ENCODE peak calls at places on chromosomes 4 and X, in four cellular contexts. K is CD4-positive, alpha-beta memory T cell; I is aorta; Q is small intestine. A is an unnamed sample.

GRCh38 chrX:15143050-15143824 is 126.6 kb downstream of the ASB9 start:
- DNase-seq in K (peak), I (peak), Q (peak), A (peak)

GRCh38 chr4:144399927-144400326 is 246.0 kb upstream of the HHIP start:
- DNase-seq in K (no peak), I (peak), Q (no peak), A (no peak)

GRCh38 chr4:32417113-32417704 is 1697.0 kb downstream of the PCDH7 start:
- DNase-seq in K (no peak), I (no peak), Q (no peak), A (no peak)

GRCh38 chrX:70139736-70140135 is 6.5 kb downstream of the IGBP1 start:
- DNase-seq in K (no peak), I (no peak), Q (no peak), A (no peak)

GRCh38 chr4:22515145-22515887 is 550 bp downstream of the ADGRA3 start:
- DNase-seq in K (no peak), I (peak), Q (peak), A (peak)

GRCh38 chr4:115272585-115272984 is 159.2 kb upstream of the NDST4 start:
- DNase-seq in K (no peak), I (no peak), Q (no peak), A (no peak)

GRCh38 chr4:13430834-13431568 is 53.1 kb downstream of the RAB28 start:
- DNase-seq in K (no peak), I (no peak), Q (no peak), A (no peak)

GRCh38 chr4:143188325-143189088 is 3.8 kb downstream of the USP38 start:
- DNase-seq in K (no peak), I (no peak), Q (peak), A (no peak)

GRCh38 chr4:81982846-81983540 is 390.8 kb downstream of the HNRNPD start:
- DNase-seq in K (no peak), I (no peak), Q (no peak), A (no peak)

GRCh38 chrX:103562801-103563200 is 22.5 kb upstream of the TCEAL4 start:
- DNase-seq in K (no peak), I (no peak), Q (no peak), A (no peak)

GRCh38 chr4:173038192-173038896 is 130.3 kb upstream of the GALNT7 start:
- DNase-seq in K (no peak), I (no peak), Q (peak), A (no peak)

GRCh38 chrX:101759000-101759399 is 99.3 kb upstream of the ARMCX2 start:
- DNase-seq in K (peak), I (no peak), Q (peak), A (peak)

GRCh38 chrX:130700629-130701028 is 202.4 kb downstream of the ENOX2 start:
- DNase-seq in K (no peak), I (no peak), Q (no peak), A (no peak)

GRCh38 chr4:181848357-181848756 is 394.8 kb upstream of the TENM3 start:
- DNase-seq in K (no peak), I (no peak), Q (no peak), A (no peak)

GRCh38 chrX:153640736-153641574 is 6.0 kb upstream of the DUSP9 start:
- DNase-seq in K (peak), I (peak), Q (no peak), A (no peak)

GRCh38 chrX:153411255-153411987 is at the start of gene ZFP92:
- DNase-seq in K (peak), I (no peak), Q (peak), A (peak)

DNA sequence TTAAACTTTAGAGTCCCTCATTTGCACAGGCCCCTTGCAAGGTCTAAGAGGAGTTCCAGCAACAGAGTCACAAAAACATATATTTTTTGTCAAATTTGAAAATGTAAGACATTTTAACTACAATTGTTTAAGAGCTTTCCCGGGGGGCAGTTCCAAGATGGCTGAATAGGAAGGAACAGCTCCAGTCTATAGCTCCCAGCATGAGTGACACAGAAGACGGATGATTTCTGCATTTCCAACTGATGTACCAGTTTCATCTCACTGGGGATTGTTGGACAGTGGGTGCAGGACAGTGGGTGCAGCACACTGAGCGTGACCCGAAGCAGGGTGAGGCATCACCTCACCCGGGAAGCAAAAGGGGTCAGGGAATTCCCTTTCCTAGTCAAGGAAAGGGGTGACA is 71.4 kb upstream of the NMU start:
- DNase-seq in K (no peak), I (no peak), Q (no peak), A (no peak)
- H3K4me3 ChIP-seq in K (no peak), I (no peak), Q (no peak), A (no peak)

GRCh38 chr4:153143527-153144348 is 60.5 kb upstream of the TRIM2 start:
- DNase-seq in K (no peak), I (no peak), Q (peak), A (no peak)
- H3K27ac ChIP-seq in K (no peak), I (no peak), Q (no peak), A (no peak)

GRCh38 chrX:121457096-121457495 is 409.7 kb downstream of the GLUD2 start:
- DNase-seq in K (no peak), I (no peak), Q (no peak), A (no peak)
- H3K4me3 ChIP-seq in K (no peak), I (no peak), Q (no peak), A (no peak)

GRCh38 chr4:8419222-8420041 is 21.1 kb downstream of the ACOX3 start:
- DNase-seq in K (no peak), I (no peak), Q (no peak), A (no peak)
- H3K27ac ChIP-seq in K (no peak), I (no peak), Q (no peak), A (peak)

GRCh38 chr4:11724731-11725130 is 296.0 kb upstream of the HS3ST1 start:
- DNase-seq in K (no peak), I (no peak), Q (no peak), A (no peak)

GRCh38 chr4:11720292-11720691 is 291.6 kb upstream of the HS3ST1 start:
- DNase-seq in K (no peak), I (no peak), Q (peak), A (no peak)

GRCh38 chr4:11719879-11720278 is 291.2 kb upstream of the HS3ST1 start:
- DNase-seq in K (no peak), I (no peak), Q (no peak), A (no peak)

GRCh38 chr4:11728165-11728564 is 299.5 kb upstream of the HS3ST1 start:
- DNase-seq in K (no peak), I (no peak), Q (no peak), A (no peak)

GRCh38 chr4:11722218-11722617 is 293.5 kb upstream of the HS3ST1 start:
- DNase-seq in K (no peak), I (no peak), Q (peak), A (no peak)
- H3K4me3 ChIP-seq in K (no peak), I (no peak), Q (no peak), A (no peak)

DNA sequence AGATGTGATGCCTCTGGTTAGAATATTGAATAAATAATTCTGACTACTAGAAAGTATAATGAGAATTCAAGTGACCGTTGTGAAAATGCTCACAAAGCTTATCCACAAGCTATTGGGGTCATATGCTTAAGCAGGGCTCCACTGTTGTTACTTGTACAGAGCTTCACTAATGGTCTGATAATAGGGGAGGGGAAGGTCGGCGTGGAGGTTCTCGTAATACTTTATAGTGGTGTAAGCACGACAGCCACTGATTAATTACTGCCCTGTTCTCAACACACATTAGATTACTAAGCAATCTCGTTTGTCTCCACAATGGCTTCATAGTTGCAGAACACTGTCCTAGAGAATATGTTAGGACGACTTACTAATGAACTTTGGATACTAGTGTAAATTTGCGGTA is 11.6 kb downstream of the UNC5C start:
- DNase-seq in K (no peak), I (no peak), Q (no peak), A (no peak)
- H3K27ac ChIP-seq in K (no peak), I (peak), Q (no peak), A (peak)

GRCh38 chrX:44748014-44748413 is 95.8 kb upstream of the DUSP21 start:
- DNase-seq in K (no peak), I (no peak), Q (no peak), A (no peak)

GRCh38 chrX:44744828-44745227 is 99.0 kb upstream of the DUSP21 start:
- DNase-seq in K (no peak), I (no peak), Q (no peak), A (no peak)

GRCh38 chrX:44742480-44743155 is 101.2 kb upstream of the DUSP21 start:
- DNase-seq in K (no peak), I (no peak), Q (peak), A (no peak)

GRCh38 chrX:44747317-44747716 is 96.5 kb upstream of the DUSP21 start:
- DNase-seq in K (no peak), I (no peak), Q (no peak), A (no peak)
- H3K4me3 ChIP-seq in K (no peak), I (no peak), Q (no peak), A (no peak)

GRCh38 chr4:123811763-123812390 is 415.3 kb downstream of the SPRY1 start:
- DNase-seq in K (no peak), I (no peak), Q (no peak), A (no peak)
- H3K27ac ChIP-seq in K (no peak), I (no peak), Q (no peak), A (no peak)